ENCODE peak calls at places on chromosomes 3 and 15, in eight cellular contexts. C, A, O, R, Y, G, L and X are unnamed samples. For H3K9me3, the result is how much of the 10 kb centered on the place peaks cover.

GRCh38 chr15:58985443-58985842 is 2.0 kb upstream of the RNF111 start:
- DNase-seq in C (no peak), A (peak), O (no peak), R (peak), Y (no peak), G (no peak), L (no peak), X (no peak)

GRCh38 chr3:167167491-167167890 is 212.6 kb downstream of the ZBBX start:
- DNase-seq in C (no peak), A (no peak), O (no peak), R (no peak), Y (no peak), G (no peak), L (no peak), X (no peak)

GRCh38 chr3:129230311-129231019 is 18.9 kb upstream of the COPG1 start:
- DNase-seq in C (no peak), A (no peak), O (no peak), R (peak), Y (peak), G (peak), L (no peak), X (no peak)

GRCh38 chr3:42535981-42536784 is 33.7 kb downstream of the VIPR1 start:
- DNase-seq in C (peak), A (no peak), O (no peak), R (no peak), Y (no peak), G (no peak), L (peak), X (no peak)

GRCh38 chr15:81511160-81511559 is 137.1 kb upstream of the TMC3 start:
- DNase-seq in C (no peak), A (no peak), O (no peak), R (no peak), Y (no peak), G (no peak), L (no peak), X (no peak)

GRCh38 chr15:40754883-40755815 is at the start of gene RMDN3:
- DNase-seq in C (peak), A (peak), O (peak), R (peak), Y (peak), G (peak), L (peak), X (peak)

GRCh38 chr3:98945006-98945626 is 43.6 kb upstream of the DCBLD2 start:
- DNase-seq in C (no peak), A (no peak), O (no peak), R (no peak), Y (no peak), G (no peak), L (no peak), X (no peak)

GRCh38 chr3:123361019-123361418 is 87.9 kb downstream of the ADCY5 start:
- DNase-seq in C (no peak), A (no peak), O (no peak), R (no peak), Y (no peak), G (no peak), L (no peak), X (no peak)

GRCh38 chr15:70158996-70159355 is 61.3 kb upstream of the TLE3 start:
- DNase-seq in C (no peak), A (no peak), O (no peak), R (no peak), Y (no peak), G (no peak), L (no peak), X (no peak)

GRCh38 chr3:14791343-14791945 is 27.3 kb upstream of the FGD5 start:
- DNase-seq in C (peak), A (peak), O (no peak), R (peak), Y (peak), G (peak), L (peak), X (no peak)

GRCh38 chr3:89562373-89562772 is 455.0 kb downstream of the EPHA3 start:
- DNase-seq in C (no peak), A (no peak), O (no peak), R (no peak), Y (no peak), G (no peak), L (no peak), X (no peak)

GRCh38 chr3:57862894-57863293 is 106.8 kb downstream of the SLMAP start:
- DNase-seq in C (no peak), A (no peak), O (no peak), R (no peak), Y (no peak), G (no peak), L (no peak), X (no peak)

GRCh38 chr3:102085431-102086226 is 236.3 kb downstream of the NFKBIZ start:
- DNase-seq in C (no peak), A (no peak), O (no peak), R (no peak), Y (no peak), G (no peak), L (no peak), X (no peak)

GRCh38 chr15:36858423-36858822 is 241.9 kb downstream of the MEIS2 start:
- DNase-seq in C (no peak), A (no peak), O (no peak), R (no peak), Y (no peak), G (no peak), L (no peak), X (no peak)

GRCh38 chr3:10010546-10011465 is 15.4 kb upstream of the FANCD2 start:
- DNase-seq in C (peak), A (peak), O (peak), R (peak), Y (peak), G (peak), L (peak), X (peak)

GRCh38 chr3:42819351-42819965 is 10.2 kb downstream of the ACKR2 start:
- DNase-seq in C (no peak), A (no peak), O (no peak), R (no peak), Y (no peak), G (no peak), L (no peak), X (no peak)

GRCh38 chr15:51830279-51830806 is 890 bp downstream of the TMOD3 start:
- DNase-seq in C (peak), A (no peak), O (no peak), R (peak), Y (no peak), G (no peak), L (no peak), X (no peak)

GRCh38 chr15:34160735-34161134 is 49.2 kb downstream of the KATNBL1 start:
- DNase-seq in C (no peak), A (no peak), O (no peak), R (no peak), Y (no peak), G (no peak), L (no peak), X (no peak)

GRCh38 chr15:34154725-34155204 is 52.9 kb downstream of the PGBD4 start:
- DNase-seq in C (no peak), A (no peak), O (no peak), R (no peak), Y (no peak), G (no peak), L (no peak), X (no peak)

GRCh38 chr15:34155859-34156258 is 54.0 kb downstream of the PGBD4 start:
- DNase-seq in C (no peak), A (no peak), O (no peak), R (no peak), Y (no peak), G (no peak), L (no peak), X (no peak)

GRCh38 chr15:34161329-34161953 is 48.5 kb downstream of the KATNBL1 start:
- DNase-seq in C (no peak), A (no peak), O (no peak), R (no peak), Y (no peak), G (no peak), L (no peak), X (no peak)

DNA sequence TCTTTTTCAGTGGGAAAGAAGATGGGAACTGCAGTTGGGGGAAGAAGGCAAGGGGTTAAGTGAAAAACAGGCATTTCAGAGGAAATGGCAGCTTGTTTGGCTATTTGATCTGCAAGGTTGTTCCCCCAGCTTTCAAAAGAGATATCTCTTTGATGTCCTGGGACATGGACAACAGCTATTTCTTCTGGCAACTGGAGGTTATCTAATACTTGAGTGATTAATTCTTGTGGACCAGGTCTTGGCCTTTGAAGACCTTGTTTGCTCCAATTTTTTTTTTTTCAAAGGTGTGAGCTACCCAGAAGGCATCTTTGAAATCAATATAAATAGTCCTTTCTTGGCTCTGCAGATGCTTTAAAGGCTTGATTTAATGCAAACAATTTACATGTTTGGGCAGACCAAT is 51.5 kb downstream of the KATNBL1 start:
- DNase-seq in C (no peak), A (no peak), O (no peak), R (no peak), Y (no peak), G (no peak), L (no peak), X (no peak)
- H3K9me3 ChIP-seq in C (half or more), A (under half), O (under half), R (under half), Y (under half), G (under half), L (under half), X (under half)

DNA sequence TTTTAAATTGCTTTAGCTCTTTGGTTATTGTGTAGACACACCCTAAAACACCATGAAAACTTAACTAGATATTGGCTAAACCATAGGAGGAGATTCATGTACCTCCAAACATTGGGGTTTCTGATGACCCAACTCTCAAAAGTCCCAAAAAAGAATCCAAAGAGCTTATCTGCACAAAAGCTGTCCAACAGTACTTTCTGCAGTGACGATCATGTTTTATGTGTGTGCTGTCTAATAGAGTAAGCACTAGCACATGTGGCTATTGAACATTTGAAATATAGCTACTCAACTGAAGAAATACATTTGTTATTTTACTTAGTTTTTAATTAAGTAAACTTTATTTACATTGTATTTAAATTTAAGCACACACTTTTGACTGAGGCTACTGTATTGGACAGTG is 818.2 kb upstream of the LMCD1 start:
- DNase-seq in C (no peak), A (no peak), O (no peak), R (no peak), Y (no peak), G (no peak), L (no peak), X (no peak)
- H3K9me3 ChIP-seq in C (under half), A (under half), O (under half), R (under half), Y (under half), G (under half), L (under half), X (under half)

DNA sequence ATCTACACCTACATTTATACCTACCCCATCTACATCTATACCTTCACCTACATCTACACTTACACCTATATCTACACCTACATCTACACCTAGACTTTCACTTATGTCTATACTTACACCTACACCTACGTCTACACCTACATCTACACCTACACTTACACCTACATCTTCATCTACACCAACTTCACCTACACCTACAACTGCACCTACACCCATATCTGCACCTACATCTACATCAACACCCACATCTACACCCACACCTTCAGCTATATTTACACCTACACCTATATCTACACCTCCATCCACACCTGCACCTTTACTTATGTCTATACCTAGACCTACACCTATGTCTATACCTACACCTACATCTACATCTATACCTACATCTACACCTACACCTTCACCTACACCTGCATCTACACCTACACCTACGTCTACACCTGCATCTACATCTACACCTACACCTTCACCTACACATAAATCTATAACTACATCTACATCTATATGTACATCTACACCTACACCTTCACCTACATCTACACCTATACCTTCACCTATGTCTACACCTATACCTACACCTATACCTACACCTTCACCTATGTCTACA is 30.9 kb upstream of the PRR23E start:
- DNase-seq in C (no peak), A (no peak), O (no peak), R (no peak), Y (no peak), G (no peak), L (no peak), X (no peak)
- H3K9me3 ChIP-seq in C (under half), A (under half), O (under half), R (under half), Y (under half), G (under half), L (under half), X (under half)

DNA sequence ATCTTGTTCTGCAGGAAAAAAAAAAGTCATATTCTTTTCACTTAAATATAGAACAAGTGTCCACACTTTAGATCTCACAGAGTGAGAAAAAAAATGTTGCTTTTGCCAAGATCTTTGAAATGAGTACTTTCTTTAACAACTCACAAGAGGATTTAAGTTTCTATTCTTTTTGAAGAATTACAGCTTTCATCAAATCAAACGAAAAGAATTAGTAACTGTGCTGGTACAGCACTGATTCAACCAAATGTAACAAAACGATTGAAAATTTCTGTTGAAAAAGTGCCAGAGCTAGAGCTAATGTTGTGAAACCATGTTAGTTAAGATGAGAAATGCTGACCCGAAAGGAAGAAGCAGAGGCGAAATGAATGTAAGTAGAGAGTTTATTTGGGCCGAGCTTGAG is 300.2 kb downstream of the GABRB3 start:
- DNase-seq in C (no peak), A (no peak), O (no peak), R (no peak), Y (no peak), G (no peak), L (no peak), X (no peak)
- H3K9me3 ChIP-seq in C (under half), A (under half), O (under half), R (under half), Y (under half), G (under half), L (under half), X (under half)

GRCh38 chr3:186160691-186161243 is 51.9 kb upstream of the ETV5 start:
- DNase-seq in C (no peak), A (no peak), O (no peak), R (no peak), Y (no peak), G (peak), L (no peak), X (no peak)
- H3K9me3 ChIP-seq in C (under half), A (under half), O (under half), R (under half), Y (under half), G (under half), L (under half), X (under half)

DNA sequence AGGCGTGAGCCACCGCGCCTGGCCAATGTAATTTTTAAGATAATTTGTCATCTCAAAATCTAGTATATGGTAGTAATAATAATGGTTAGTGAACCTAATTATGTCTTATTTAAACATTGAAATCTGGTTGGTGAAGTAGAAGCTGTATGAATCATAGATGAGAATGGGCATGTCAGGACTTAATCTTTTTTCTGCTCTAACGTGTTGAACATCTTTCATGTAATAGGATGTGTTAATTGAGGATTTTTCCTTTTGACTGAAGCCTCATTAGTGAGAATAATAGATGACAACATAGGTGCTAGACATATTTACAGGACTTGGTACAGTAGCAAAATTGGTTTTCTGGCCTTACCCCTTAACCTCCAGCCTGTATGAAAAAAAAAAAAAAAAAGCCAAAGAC is 835.6 kb downstream of the IGSF11 start:
- DNase-seq in C (no peak), A (no peak), O (no peak), R (no peak), Y (no peak), G (no peak), L (no peak), X (no peak)
- H3K9me3 ChIP-seq in C (under half), A (under half), O (under half), R (under half), Y (under half), G (under half), L (under half), X (under half)

DNA sequence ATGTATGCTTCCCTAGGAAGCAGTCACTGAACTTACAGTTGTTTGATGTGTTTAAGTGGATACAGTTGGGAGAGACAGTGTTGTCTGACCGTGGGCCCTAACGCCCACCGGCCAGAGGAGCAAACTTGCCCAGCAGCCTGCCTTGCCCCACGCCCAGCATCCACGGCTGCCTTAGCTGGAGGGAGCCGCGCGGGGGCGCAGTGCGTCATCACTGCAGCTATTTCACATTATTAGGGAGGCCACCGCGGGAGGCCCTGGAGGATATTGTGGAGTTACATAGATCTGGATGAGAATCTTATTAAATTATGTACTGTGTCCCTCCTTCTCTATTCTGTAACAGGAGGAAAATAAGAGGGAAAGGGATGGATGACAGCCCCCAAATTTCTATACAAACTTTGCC is 267.2 kb downstream of the GABRG3 start:
- DNase-seq in C (no peak), A (no peak), O (no peak), R (no peak), Y (no peak), G (no peak), L (no peak), X (no peak)
- H3K9me3 ChIP-seq in C (under half), A (under half), O (under half), R (under half), Y (under half), G (under half), L (under half), X (under half)

GRCh38 chr3:110946810-110947209 is 124.8 kb upstream of the NECTIN3 start:
- DNase-seq in C (no peak), A (no peak), O (no peak), R (no peak), Y (no peak), G (no peak), L (no peak), X (no peak)
- H3K9me3 ChIP-seq in C (under half), A (under half), O (under half), R (half or more), Y (under half), G (under half), L (under half), X (under half)

GRCh38 chr15:25192651-25193050 is 237.9 kb downstream of the SNRPN start:
- DNase-seq in C (no peak), A (no peak), O (no peak), R (no peak), Y (no peak), G (no peak), L (no peak), X (no peak)
- H3K9me3 ChIP-seq in C (under half), A (under half), O (half or more), R (half or more), Y (under half), G (under half), L (under half), X (under half)